ENCODE peak calls at places on chromosomes 5 and 9, in eight cellular contexts. R, H, P, N, B, M, Z and A are unnamed samples.

GRCh38 chr5:139711852-139712171 is 63.7 kb downstream of the CXXC5 start:
- DNase-seq in R (no peak), H (peak), P (no peak), N (no peak), B (peak), M (no peak), Z (no peak), A (no peak)

GRCh38 chr5:115616492-115616891 is 9.3 kb downstream of the TMED7 start:
- DNase-seq in R (no peak), H (no peak), P (no peak), N (no peak), B (no peak), M (no peak), Z (no peak), A (no peak)

GRCh38 chr5:5777013-5777412 is 354.5 kb downstream of the ICE1 start:
- DNase-seq in R (no peak), H (no peak), P (no peak), N (no peak), B (peak), M (no peak), Z (no peak), A (no peak)

GRCh38 chr5:178790371-178790770 is 59.9 kb upstream of the ZNF354A start:
- DNase-seq in R (no peak), H (no peak), P (no peak), N (no peak), B (no peak), M (no peak), Z (no peak), A (no peak)

GRCh38 chr9:92763721-92764380 is 782 bp downstream of the BICD2 start:
- DNase-seq in R (no peak), H (peak), P (no peak), N (peak), B (peak), M (no peak), Z (peak), A (peak)

GRCh38 chr9:69932901-69933300 is 110.7 kb upstream of the MAMDC2 start:
- DNase-seq in R (no peak), H (peak), P (no peak), N (no peak), B (no peak), M (no peak), Z (peak), A (no peak)

GRCh38 chr9:94941211-94941875 is 214.8 kb downstream of the AOPEP start:
- DNase-seq in R (no peak), H (no peak), P (no peak), N (no peak), B (no peak), M (no peak), Z (no peak), A (peak)

GRCh38 chr9:27192291-27192960 is 83.4 kb downstream of the TEK start:
- DNase-seq in R (no peak), H (no peak), P (no peak), N (no peak), B (no peak), M (no peak), Z (no peak), A (no peak)

GRCh38 chr9:10274156-10274555 is 338.6 kb downstream of the PTPRD start:
- DNase-seq in R (no peak), H (no peak), P (no peak), N (no peak), B (no peak), M (no peak), Z (no peak), A (no peak)

GRCh38 chr9:72473474-72474241 is 47.8 kb upstream of the TMC1 start:
- DNase-seq in R (no peak), H (no peak), P (no peak), N (no peak), B (no peak), M (no peak), Z (no peak), A (no peak)

GRCh38 chr5:168712280-168712924 is 133.2 kb upstream of the PANK3 start:
- DNase-seq in R (peak), H (no peak), P (peak), N (peak), B (peak), M (no peak), Z (no peak), A (no peak)

GRCh38 chr9:21077842-21078241 is at the start of gene IFNB1:
- DNase-seq in R (no peak), H (no peak), P (no peak), N (no peak), B (no peak), M (no peak), Z (no peak), A (no peak)